ENCODE peak calls at places on chromosomes 11 and 22, in seven cellular contexts. One of them, this sample, is unnamed. For H3K4me1, the result is how much of the 10 kb centered on the place peaks cover.

GRCh38 chr22:38175206-38176118 is 6.2 kb downstream of the PLA2G6 start:
- DNase-seq in hepatocyte: no peak
- DNase-seq in fibroblast of lung: no peak
- DNase-seq in thoracic aorta: no peak
- DNase-seq in heart right ventricle: no peak
- DNase-seq in tibial artery: peak
- DNase-seq in colonic mucosa: no peak
- DNase-seq in this sample: no peak

GRCh38 chr11:43687120-43687791 is 6.7 kb downstream of the HSD17B12 start:
- DNase-seq in fibroblast of lung: peak
- DNase-seq in colonic mucosa: peak
- DNase-seq in thoracic aorta: peak
- DNase-seq in tibial artery: peak
- DNase-seq in heart right ventricle: peak
- DNase-seq in hepatocyte: no peak
- DNase-seq in this sample: no peak

GRCh38 chr11:2549876-2550605 is 105.2 kb downstream of the KCNQ1 start:
- DNase-seq in tibial artery: peak
- DNase-seq in hepatocyte: no peak
- DNase-seq in colonic mucosa: no peak
- DNase-seq in thoracic aorta: no peak
- DNase-seq in heart right ventricle: peak
- DNase-seq in fibroblast of lung: no peak
- DNase-seq in this sample: peak

GRCh38 chr11:83951521-83951920 is 665.4 kb upstream of the CCDC90B start:
- DNase-seq in colonic mucosa: peak
- DNase-seq in heart right ventricle: no peak
- DNase-seq in thoracic aorta: no peak
- DNase-seq in hepatocyte: no peak
- DNase-seq in tibial artery: no peak
- DNase-seq in fibroblast of lung: no peak
- DNase-seq in this sample: no peak

GRCh38 chr22:50469377-50470305 is 5.2 kb downstream of the SBF1 start:
- DNase-seq in hepatocyte: peak
- DNase-seq in heart right ventricle: peak
- DNase-seq in thoracic aorta: no peak
- DNase-seq in colonic mucosa: peak
- DNase-seq in tibial artery: no peak
- DNase-seq in fibroblast of lung: peak
- DNase-seq in this sample: peak

GRCh38 chr11:121838571-121838970 is 277.4 kb downstream of the BLID start:
- DNase-seq in colonic mucosa: no peak
- DNase-seq in tibial artery: no peak
- DNase-seq in hepatocyte: no peak
- DNase-seq in thoracic aorta: no peak
- DNase-seq in fibroblast of lung: no peak
- DNase-seq in heart right ventricle: no peak
- DNase-seq in this sample: no peak

GRCh38 chr11:61369372-61370348 is 7.5 kb downstream of the TMEM138 start:
- DNase-seq in hepatocyte: no peak
- DNase-seq in colonic mucosa: no peak
- DNase-seq in heart right ventricle: peak
- DNase-seq in tibial artery: peak
- DNase-seq in thoracic aorta: no peak
- DNase-seq in fibroblast of lung: peak
- DNase-seq in this sample: peak

GRCh38 chr11:73551697-73552096 is 46.2 kb downstream of the FAM168A start:
- DNase-seq in tibial artery: no peak
- DNase-seq in thoracic aorta: no peak
- DNase-seq in hepatocyte: no peak
- DNase-seq in colonic mucosa: no peak
- DNase-seq in fibroblast of lung: no peak
- DNase-seq in heart right ventricle: no peak
- DNase-seq in this sample: no peak

GRCh38 chr11:108224366-108224765 is 1.5 kb downstream of the ATM start:
- DNase-seq in thoracic aorta: no peak
- DNase-seq in heart right ventricle: no peak
- DNase-seq in tibial artery: no peak
- DNase-seq in fibroblast of lung: no peak
- DNase-seq in colonic mucosa: no peak
- DNase-seq in hepatocyte: no peak
- DNase-seq in this sample: no peak

GRCh38 chr11:29300441-29300840 is 716.4 kb downstream of the KCNA4 start:
- DNase-seq in tibial artery: no peak
- DNase-seq in thoracic aorta: no peak
- DNase-seq in heart right ventricle: no peak
- DNase-seq in hepatocyte: no peak
- DNase-seq in colonic mucosa: no peak
- DNase-seq in fibroblast of lung: peak
- DNase-seq in this sample: no peak

DNA sequence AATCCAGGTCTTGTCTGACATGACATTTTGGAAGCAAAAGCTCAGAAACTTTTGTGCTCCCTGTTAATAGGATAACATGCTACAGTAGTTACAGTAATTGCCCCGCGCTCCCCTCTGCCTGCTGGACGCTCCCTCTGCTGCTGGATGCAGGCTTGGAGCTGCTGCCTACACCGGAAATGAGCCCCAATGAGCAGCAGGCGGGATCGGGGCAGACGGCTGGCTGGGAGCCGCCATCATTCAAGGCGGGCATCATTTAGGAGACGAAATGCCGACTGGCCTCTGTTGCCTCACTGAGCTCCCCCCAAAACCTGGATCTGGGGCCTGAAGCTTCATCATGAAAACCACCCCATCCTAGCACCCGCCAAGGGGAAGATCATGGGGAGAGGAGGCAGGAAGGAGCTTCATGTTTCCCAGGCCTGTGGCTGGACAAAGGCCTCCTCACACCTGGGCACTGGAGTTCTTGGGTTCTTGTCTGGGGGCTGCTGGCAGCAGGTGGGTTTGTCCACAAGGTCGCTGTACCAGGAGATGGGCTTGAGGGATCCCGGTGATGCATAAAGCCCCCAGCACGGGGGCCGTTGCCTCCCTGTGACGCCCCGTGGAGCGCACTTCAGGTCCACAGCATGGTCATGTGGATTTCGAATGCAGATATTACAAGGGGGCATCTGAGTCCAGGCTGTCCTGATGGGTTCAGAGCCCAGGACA is 664.3 kb downstream of the BRD1 start:
- DNase-seq in hepatocyte: no peak
- DNase-seq in colonic mucosa: no peak
- DNase-seq in tibial artery: no peak
- DNase-seq in fibroblast of lung: no peak
- DNase-seq in thoracic aorta: no peak
- DNase-seq in heart right ventricle: no peak
- DNase-seq in this sample: no peak
- TF ChIP-seq CTCF in hepatocyte: no peak
- TF ChIP-seq CTCF in colonic mucosa: no peak
- TF ChIP-seq CTCF in tibial artery: no peak
- TF ChIP-seq CTCF in fibroblast of lung: no peak
- TF ChIP-seq CTCF in thoracic aorta: no peak
- TF ChIP-seq CTCF in heart right ventricle: no peak
- TF ChIP-seq CTCF in this sample: no peak

GRCh38 chr11:12125609-12126149 is 15.3 kb downstream of the MICAL2 start:
- DNase-seq in hepatocyte: peak
- DNase-seq in thoracic aorta: no peak
- DNase-seq in colonic mucosa: no peak
- DNase-seq in tibial artery: no peak
- DNase-seq in heart right ventricle: no peak
- DNase-seq in fibroblast of lung: peak
- DNase-seq in this sample: peak
- H3K4me1 ChIP-seq in hepatocyte: under half
- H3K4me1 ChIP-seq in thoracic aorta: half or more
- H3K4me1 ChIP-seq in colonic mucosa: under half
- H3K4me1 ChIP-seq in tibial artery: half or more
- H3K4me1 ChIP-seq in heart right ventricle: under half
- H3K4me1 ChIP-seq in fibroblast of lung: under half
- H3K4me1 ChIP-seq in this sample: half or more

GRCh38 chr11:12761029-12761428 is 86.8 kb downstream of the TEAD1 start:
- DNase-seq in hepatocyte: no peak
- DNase-seq in colonic mucosa: no peak
- DNase-seq in heart right ventricle: no peak
- DNase-seq in fibroblast of lung: peak
- DNase-seq in tibial artery: no peak
- DNase-seq in thoracic aorta: no peak
- DNase-seq in this sample: no peak
- TF ChIP-seq CTCF in hepatocyte: peak
- TF ChIP-seq CTCF in colonic mucosa: no peak
- TF ChIP-seq CTCF in heart right ventricle: no peak
- TF ChIP-seq CTCF in fibroblast of lung: peak
- TF ChIP-seq CTCF in tibial artery: no peak
- TF ChIP-seq CTCF in thoracic aorta: no peak
- TF ChIP-seq CTCF in this sample: peak

DNA sequence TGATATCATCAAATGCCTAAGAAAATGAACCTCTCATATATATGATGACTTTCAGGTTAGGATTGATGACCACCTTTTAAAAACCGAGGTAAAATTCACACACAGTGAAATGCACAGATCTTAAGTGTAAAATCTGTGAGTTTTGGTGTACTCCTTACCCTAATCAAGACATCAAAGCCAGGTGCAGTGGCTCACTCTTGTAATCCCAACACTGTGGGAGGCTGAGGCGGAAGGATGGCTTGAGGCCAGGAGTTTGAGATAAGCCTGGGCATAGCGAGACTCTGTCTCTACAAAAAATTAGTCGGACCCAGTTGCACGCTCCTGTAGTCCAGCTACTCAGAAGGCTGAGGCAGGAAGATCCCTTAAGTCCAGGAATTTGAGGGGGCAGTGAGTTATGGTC is 140.4 kb downstream of the UVRAG start:
- DNase-seq in colonic mucosa: no peak
- DNase-seq in hepatocyte: no peak
- DNase-seq in heart right ventricle: no peak
- DNase-seq in tibial artery: no peak
- DNase-seq in thoracic aorta: no peak
- DNase-seq in fibroblast of lung: no peak
- DNase-seq in this sample: no peak
- H3K4me1 ChIP-seq in colonic mucosa: under half
- H3K4me1 ChIP-seq in hepatocyte: under half
- H3K4me1 ChIP-seq in heart right ventricle: under half
- H3K4me1 ChIP-seq in tibial artery: under half
- H3K4me1 ChIP-seq in thoracic aorta: under half
- H3K4me1 ChIP-seq in fibroblast of lung: under half
- H3K4me1 ChIP-seq in this sample: under half

GRCh38 chr11:132158696-132159095 is 788.3 kb downstream of the NTM start:
- DNase-seq in tibial artery: no peak
- DNase-seq in thoracic aorta: no peak
- DNase-seq in heart right ventricle: no peak
- DNase-seq in colonic mucosa: no peak
- DNase-seq in hepatocyte: no peak
- DNase-seq in fibroblast of lung: peak
- DNase-seq in this sample: no peak

GRCh38 chr11:132161538-132161937 is 791.1 kb downstream of the NTM start:
- DNase-seq in fibroblast of lung: no peak
- DNase-seq in heart right ventricle: no peak
- DNase-seq in tibial artery: no peak
- DNase-seq in colonic mucosa: no peak
- DNase-seq in hepatocyte: no peak
- DNase-seq in thoracic aorta: no peak
- DNase-seq in this sample: no peak

DNA sequence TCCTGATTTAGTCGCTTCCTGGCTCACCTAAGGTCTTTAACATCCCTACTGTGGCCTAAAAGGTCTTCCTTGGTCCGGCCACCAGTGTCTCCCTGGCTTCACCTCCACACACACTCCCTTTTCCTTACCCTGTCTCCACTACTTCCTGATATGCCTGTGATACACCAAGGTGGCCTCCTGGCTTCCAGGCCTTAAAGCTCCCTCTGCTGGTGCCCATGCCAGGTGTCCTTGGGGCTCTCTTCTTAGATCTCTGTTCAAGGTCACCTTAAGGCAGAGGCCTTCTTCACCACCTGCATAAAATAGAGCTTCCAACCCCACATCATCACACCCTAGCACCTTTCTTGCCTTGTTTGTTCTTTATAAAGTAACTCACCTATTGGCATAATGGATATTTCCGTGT is 787.7 kb downstream of the NTM start:
- DNase-seq in heart right ventricle: no peak
- DNase-seq in colonic mucosa: no peak
- DNase-seq in hepatocyte: peak
- DNase-seq in tibial artery: no peak
- DNase-seq in fibroblast of lung: peak
- DNase-seq in thoracic aorta: no peak
- DNase-seq in this sample: no peak
- TF ChIP-seq CTCF in heart right ventricle: no peak
- TF ChIP-seq CTCF in colonic mucosa: no peak
- TF ChIP-seq CTCF in hepatocyte: peak
- TF ChIP-seq CTCF in tibial artery: no peak
- TF ChIP-seq CTCF in fibroblast of lung: peak
- TF ChIP-seq CTCF in thoracic aorta: no peak
- TF ChIP-seq CTCF in this sample: peak